ENCODE peak calls at places on chromosomes 16 and 17, in ten cellular contexts. One of them, this sample, is unnamed.

GRCh38 chr16:76866994-76867393 is 324.0 kb upstream of the MON1B start:
- DNase-seq in choroid plexus epithelial cell: no peak
- DNase-seq in activated CD4-positive, alpha-beta T cell treated with anti-CD3 and anti-CD28 coated beads, Interleukin-2, amount 10 ng/mL, durations not matched to agents 7 days and 5 days: no peak
- DNase-seq in upper lobe of left lung: no peak
- DNase-seq in AG08395: no peak
- DNase-seq in memory B cell: no peak
- DNase-seq in HTR-8/SVneo: no peak
- DNase-seq in T-cell: no peak
- DNase-seq in RPMI7951: no peak
- DNase-seq in mucosa of descending colon: no peak
- DNase-seq in this sample: no peak

GRCh38 chr17:34318474-34318873 is 761 bp upstream of the CCL8 start:
- DNase-seq in activated CD4-positive, alpha-beta T cell treated with anti-CD3 and anti-CD28 coated beads, Interleukin-2, amount 10 ng/mL, durations not matched to agents 7 days and 5 days: no peak
- DNase-seq in mucosa of descending colon: no peak
- DNase-seq in HTR-8/SVneo: no peak
- DNase-seq in choroid plexus epithelial cell: no peak
- DNase-seq in upper lobe of left lung: no peak
- DNase-seq in RPMI7951: peak
- DNase-seq in T-cell: no peak
- DNase-seq in AG08395: no peak
- DNase-seq in memory B cell: no peak
- DNase-seq in this sample: no peak

GRCh38 chr17:44745301-44745700 is 13.5 kb upstream of the ADAM11 start:
- DNase-seq in AG08395: no peak
- DNase-seq in HTR-8/SVneo: no peak
- DNase-seq in T-cell: no peak
- DNase-seq in activated CD4-positive, alpha-beta T cell treated with anti-CD3 and anti-CD28 coated beads, Interleukin-2, amount 10 ng/mL, durations not matched to agents 7 days and 5 days: no peak
- DNase-seq in choroid plexus epithelial cell: no peak
- DNase-seq in RPMI7951: no peak
- DNase-seq in mucosa of descending colon: no peak
- DNase-seq in upper lobe of left lung: no peak
- DNase-seq in memory B cell: no peak
- DNase-seq in this sample: no peak

GRCh38 chr17:51640108-51640622 is 379.8 kb downstream of the UTP18 start:
- DNase-seq in mucosa of descending colon: no peak
- DNase-seq in AG08395: no peak
- DNase-seq in RPMI7951: peak
- DNase-seq in upper lobe of left lung: no peak
- DNase-seq in memory B cell: no peak
- DNase-seq in activated CD4-positive, alpha-beta T cell treated with anti-CD3 and anti-CD28 coated beads, Interleukin-2, amount 10 ng/mL, durations not matched to agents 7 days and 5 days: peak
- DNase-seq in HTR-8/SVneo: no peak
- DNase-seq in T-cell: no peak
- DNase-seq in choroid plexus epithelial cell: peak
- DNase-seq in this sample: no peak

GRCh38 chr16:19295393-19295792 is 9.9 kb downstream of the CLEC19A start:
- DNase-seq in upper lobe of left lung: no peak
- DNase-seq in mucosa of descending colon: no peak
- DNase-seq in memory B cell: no peak
- DNase-seq in activated CD4-positive, alpha-beta T cell treated with anti-CD3 and anti-CD28 coated beads, Interleukin-2, amount 10 ng/mL, durations not matched to agents 7 days and 5 days: no peak
- DNase-seq in choroid plexus epithelial cell: no peak
- DNase-seq in AG08395: no peak
- DNase-seq in RPMI7951: no peak
- DNase-seq in T-cell: no peak
- DNase-seq in HTR-8/SVneo: no peak
- DNase-seq in this sample: no peak

GRCh38 chr16:27922433-27922832 is 141.1 kb downstream of the GSG1L start:
- DNase-seq in upper lobe of left lung: no peak
- DNase-seq in memory B cell: no peak
- DNase-seq in T-cell: no peak
- DNase-seq in activated CD4-positive, alpha-beta T cell treated with anti-CD3 and anti-CD28 coated beads, Interleukin-2, amount 10 ng/mL, durations not matched to agents 7 days and 5 days: no peak
- DNase-seq in mucosa of descending colon: no peak
- DNase-seq in AG08395: no peak
- DNase-seq in choroid plexus epithelial cell: no peak
- DNase-seq in RPMI7951: no peak
- DNase-seq in HTR-8/SVneo: no peak
- DNase-seq in this sample: no peak

GRCh38 chr16:57331355-57331754 is 27.2 kb upstream of the CCL22 start:
- DNase-seq in mucosa of descending colon: no peak
- DNase-seq in T-cell: no peak
- DNase-seq in RPMI7951: no peak
- DNase-seq in activated CD4-positive, alpha-beta T cell treated with anti-CD3 and anti-CD28 coated beads, Interleukin-2, amount 10 ng/mL, durations not matched to agents 7 days and 5 days: no peak
- DNase-seq in upper lobe of left lung: no peak
- DNase-seq in choroid plexus epithelial cell: no peak
- DNase-seq in HTR-8/SVneo: no peak
- DNase-seq in memory B cell: no peak
- DNase-seq in AG08395: no peak
- DNase-seq in this sample: no peak

GRCh38 chr17:8475227-8475626 is 39.5 kb downstream of the NDEL1 start:
- DNase-seq in RPMI7951: no peak
- DNase-seq in HTR-8/SVneo: no peak
- DNase-seq in upper lobe of left lung: no peak
- DNase-seq in choroid plexus epithelial cell: no peak
- DNase-seq in AG08395: no peak
- DNase-seq in T-cell: no peak
- DNase-seq in memory B cell: no peak
- DNase-seq in mucosa of descending colon: no peak
- DNase-seq in activated CD4-positive, alpha-beta T cell treated with anti-CD3 and anti-CD28 coated beads, Interleukin-2, amount 10 ng/mL, durations not matched to agents 7 days and 5 days: no peak
- DNase-seq in this sample: no peak

GRCh38 chr17:49738456-49739163 is 25.3 kb downstream of the FAM117A start:
- DNase-seq in mucosa of descending colon: no peak
- DNase-seq in HTR-8/SVneo: no peak
- DNase-seq in choroid plexus epithelial cell: no peak
- DNase-seq in T-cell: no peak
- DNase-seq in AG08395: no peak
- DNase-seq in activated CD4-positive, alpha-beta T cell treated with anti-CD3 and anti-CD28 coated beads, Interleukin-2, amount 10 ng/mL, durations not matched to agents 7 days and 5 days: no peak
- DNase-seq in RPMI7951: no peak
- DNase-seq in memory B cell: no peak
- DNase-seq in upper lobe of left lung: no peak
- DNase-seq in this sample: no peak

GRCh38 chr17:50274142-50274944 is at the start of gene TMEM92:
- DNase-seq in upper lobe of left lung: peak
- DNase-seq in mucosa of descending colon: peak
- DNase-seq in AG08395: no peak
- DNase-seq in T-cell: no peak
- DNase-seq in choroid plexus epithelial cell: no peak
- DNase-seq in HTR-8/SVneo: no peak
- DNase-seq in RPMI7951: no peak
- DNase-seq in activated CD4-positive, alpha-beta T cell treated with anti-CD3 and anti-CD28 coated beads, Interleukin-2, amount 10 ng/mL, durations not matched to agents 7 days and 5 days: no peak
- DNase-seq in memory B cell: no peak
- DNase-seq in this sample: no peak

GRCh38 chr17:70544307-70544706 is 375.0 kb downstream of the KCNJ2 start:
- DNase-seq in activated CD4-positive, alpha-beta T cell treated with anti-CD3 and anti-CD28 coated beads, Interleukin-2, amount 10 ng/mL, durations not matched to agents 7 days and 5 days: no peak
- DNase-seq in RPMI7951: no peak
- DNase-seq in HTR-8/SVneo: no peak
- DNase-seq in memory B cell: no peak
- DNase-seq in choroid plexus epithelial cell: no peak
- DNase-seq in AG08395: no peak
- DNase-seq in T-cell: no peak
- DNase-seq in upper lobe of left lung: no peak
- DNase-seq in mucosa of descending colon: no peak
- DNase-seq in this sample: no peak

GRCh38 chr17:61335845-61336655 is 63.6 kb upstream of the TBX2 start:
- DNase-seq in RPMI7951: peak
- DNase-seq in memory B cell: no peak
- DNase-seq in AG08395: no peak
- DNase-seq in T-cell: no peak
- DNase-seq in mucosa of descending colon: no peak
- DNase-seq in upper lobe of left lung: no peak
- DNase-seq in activated CD4-positive, alpha-beta T cell treated with anti-CD3 and anti-CD28 coated beads, Interleukin-2, amount 10 ng/mL, durations not matched to agents 7 days and 5 days: no peak
- DNase-seq in choroid plexus epithelial cell: peak
- DNase-seq in HTR-8/SVneo: no peak
- DNase-seq in this sample: no peak

GRCh38 chr16:75486014-75486404 is 9.2 kb downstream of the CHST6 start:
- DNase-seq in activated CD4-positive, alpha-beta T cell treated with anti-CD3 and anti-CD28 coated beads, Interleukin-2, amount 10 ng/mL, durations not matched to agents 7 days and 5 days: no peak
- DNase-seq in RPMI7951: no peak
- DNase-seq in AG08395: no peak
- DNase-seq in upper lobe of left lung: no peak
- DNase-seq in HTR-8/SVneo: no peak
- DNase-seq in memory B cell: no peak
- DNase-seq in mucosa of descending colon: no peak
- DNase-seq in T-cell: no peak
- DNase-seq in choroid plexus epithelial cell: no peak
- DNase-seq in this sample: no peak

GRCh38 chr16:57394444-57394843 is 10.1 kb upstream of the CCL17 start:
- DNase-seq in mucosa of descending colon: no peak
- DNase-seq in activated CD4-positive, alpha-beta T cell treated with anti-CD3 and anti-CD28 coated beads, Interleukin-2, amount 10 ng/mL, durations not matched to agents 7 days and 5 days: no peak
- DNase-seq in AG08395: no peak
- DNase-seq in upper lobe of left lung: no peak
- DNase-seq in RPMI7951: peak
- DNase-seq in HTR-8/SVneo: no peak
- DNase-seq in T-cell: no peak
- DNase-seq in memory B cell: no peak
- DNase-seq in choroid plexus epithelial cell: peak
- DNase-seq in this sample: no peak

GRCh38 chr16:86245895-86246294 is 264.4 kb upstream of the FOXF1 start:
- DNase-seq in activated CD4-positive, alpha-beta T cell treated with anti-CD3 and anti-CD28 coated beads, Interleukin-2, amount 10 ng/mL, durations not matched to agents 7 days and 5 days: no peak
- DNase-seq in AG08395: no peak
- DNase-seq in RPMI7951: no peak
- DNase-seq in HTR-8/SVneo: no peak
- DNase-seq in upper lobe of left lung: no peak
- DNase-seq in memory B cell: no peak
- DNase-seq in mucosa of descending colon: no peak
- DNase-seq in choroid plexus epithelial cell: no peak
- DNase-seq in T-cell: no peak
- DNase-seq in this sample: no peak

GRCh38 chr17:44775838-44776621 is 17.2 kb downstream of the ADAM11 start:
- DNase-seq in HTR-8/SVneo: no peak
- DNase-seq in RPMI7951: no peak
- DNase-seq in AG08395: no peak
- DNase-seq in mucosa of descending colon: no peak
- DNase-seq in memory B cell: no peak
- DNase-seq in choroid plexus epithelial cell: no peak
- DNase-seq in T-cell: no peak
- DNase-seq in activated CD4-positive, alpha-beta T cell treated with anti-CD3 and anti-CD28 coated beads, Interleukin-2, amount 10 ng/mL, durations not matched to agents 7 days and 5 days: no peak
- DNase-seq in upper lobe of left lung: no peak
- DNase-seq in this sample: no peak

GRCh38 chr17:20091161-20092029 is 82.2 kb downstream of the SPECC1 start:
- DNase-seq in mucosa of descending colon: no peak
- DNase-seq in activated CD4-positive, alpha-beta T cell treated with anti-CD3 and anti-CD28 coated beads, Interleukin-2, amount 10 ng/mL, durations not matched to agents 7 days and 5 days: no peak
- DNase-seq in upper lobe of left lung: no peak
- DNase-seq in HTR-8/SVneo: no peak
- DNase-seq in memory B cell: no peak
- DNase-seq in AG08395: peak
- DNase-seq in RPMI7951: no peak
- DNase-seq in T-cell: no peak
- DNase-seq in choroid plexus epithelial cell: peak
- DNase-seq in this sample: peak

GRCh38 chr17:63365366-63366237 is 80.5 kb downstream of the CYB561 start:
- DNase-seq in upper lobe of left lung: no peak
- DNase-seq in activated CD4-positive, alpha-beta T cell treated with anti-CD3 and anti-CD28 coated beads, Interleukin-2, amount 10 ng/mL, durations not matched to agents 7 days and 5 days: no peak
- DNase-seq in HTR-8/SVneo: no peak
- DNase-seq in T-cell: no peak
- DNase-seq in memory B cell: no peak
- DNase-seq in mucosa of descending colon: no peak
- DNase-seq in AG08395: no peak
- DNase-seq in choroid plexus epithelial cell: no peak
- DNase-seq in RPMI7951: peak
- DNase-seq in this sample: no peak

GRCh38 chr16:13138528-13138927 is 237.1 kb downstream of the SHISA9 start:
- DNase-seq in upper lobe of left lung: no peak
- DNase-seq in activated CD4-positive, alpha-beta T cell treated with anti-CD3 and anti-CD28 coated beads, Interleukin-2, amount 10 ng/mL, durations not matched to agents 7 days and 5 days: no peak
- DNase-seq in AG08395: no peak
- DNase-seq in HTR-8/SVneo: no peak
- DNase-seq in choroid plexus epithelial cell: no peak
- DNase-seq in T-cell: no peak
- DNase-seq in RPMI7951: peak
- DNase-seq in mucosa of descending colon: no peak
- DNase-seq in memory B cell: no peak
- DNase-seq in this sample: no peak

GRCh38 chr17:28120766-28121165 is 78.3 kb downstream of the NLK start:
- DNase-seq in HTR-8/SVneo: no peak
- DNase-seq in memory B cell: no peak
- DNase-seq in T-cell: no peak
- DNase-seq in choroid plexus epithelial cell: no peak
- DNase-seq in AG08395: no peak
- DNase-seq in RPMI7951: no peak
- DNase-seq in mucosa of descending colon: no peak
- DNase-seq in upper lobe of left lung: no peak
- DNase-seq in activated CD4-positive, alpha-beta T cell treated with anti-CD3 and anti-CD28 coated beads, Interleukin-2, amount 10 ng/mL, durations not matched to agents 7 days and 5 days: no peak
- DNase-seq in this sample: no peak

GRCh38 chr17:83126275-83126930 is 47.0 kb downstream of the METRNL start:
- DNase-seq in HTR-8/SVneo: no peak
- DNase-seq in activated CD4-positive, alpha-beta T cell treated with anti-CD3 and anti-CD28 coated beads, Interleukin-2, amount 10 ng/mL, durations not matched to agents 7 days and 5 days: no peak
- DNase-seq in upper lobe of left lung: no peak
- DNase-seq in AG08395: no peak
- DNase-seq in choroid plexus epithelial cell: no peak
- DNase-seq in mucosa of descending colon: no peak
- DNase-seq in T-cell: no peak
- DNase-seq in memory B cell: no peak
- DNase-seq in RPMI7951: no peak
- DNase-seq in this sample: no peak

GRCh38 chr16:9739301-9739700 is 442.9 kb downstream of the GRIN2A start:
- DNase-seq in AG08395: no peak
- DNase-seq in RPMI7951: no peak
- DNase-seq in choroid plexus epithelial cell: no peak
- DNase-seq in T-cell: no peak
- DNase-seq in memory B cell: no peak
- DNase-seq in activated CD4-positive, alpha-beta T cell treated with anti-CD3 and anti-CD28 coated beads, Interleukin-2, amount 10 ng/mL, durations not matched to agents 7 days and 5 days: no peak
- DNase-seq in HTR-8/SVneo: no peak
- DNase-seq in upper lobe of left lung: no peak
- DNase-seq in mucosa of descending colon: no peak
- DNase-seq in this sample: no peak

GRCh38 chr16:50308237-50308965 is 42.0 kb downstream of the ADCY7 start:
- DNase-seq in memory B cell: no peak
- DNase-seq in HTR-8/SVneo: no peak
- DNase-seq in RPMI7951: no peak
- DNase-seq in choroid plexus epithelial cell: no peak
- DNase-seq in upper lobe of left lung: peak
- DNase-seq in T-cell: no peak
- DNase-seq in mucosa of descending colon: peak
- DNase-seq in AG08395: no peak
- DNase-seq in activated CD4-positive, alpha-beta T cell treated with anti-CD3 and anti-CD28 coated beads, Interleukin-2, amount 10 ng/mL, durations not matched to agents 7 days and 5 days: no peak
- DNase-seq in this sample: no peak

GRCh38 chr17:13822671-13823070 is 220.9 kb upstream of the HS3ST3A1 start:
- DNase-seq in AG08395: no peak
- DNase-seq in choroid plexus epithelial cell: no peak
- DNase-seq in RPMI7951: no peak
- DNase-seq in memory B cell: no peak
- DNase-seq in T-cell: no peak
- DNase-seq in activated CD4-positive, alpha-beta T cell treated with anti-CD3 and anti-CD28 coated beads, Interleukin-2, amount 10 ng/mL, durations not matched to agents 7 days and 5 days: no peak
- DNase-seq in upper lobe of left lung: no peak
- DNase-seq in mucosa of descending colon: no peak
- DNase-seq in HTR-8/SVneo: no peak
- DNase-seq in this sample: no peak

GRCh38 chr16:71670537-71670936 is 44.6 kb downstream of the MARVELD3 start:
- DNase-seq in mucosa of descending colon: no peak
- DNase-seq in activated CD4-positive, alpha-beta T cell treated with anti-CD3 and anti-CD28 coated beads, Interleukin-2, amount 10 ng/mL, durations not matched to agents 7 days and 5 days: no peak
- DNase-seq in T-cell: no peak
- DNase-seq in HTR-8/SVneo: no peak
- DNase-seq in memory B cell: no peak
- DNase-seq in AG08395: no peak
- DNase-seq in RPMI7951: no peak
- DNase-seq in choroid plexus epithelial cell: no peak
- DNase-seq in upper lobe of left lung: no peak
- DNase-seq in this sample: no peak

GRCh38 chr16:4538067-4538385 is 547 bp downstream of the CDIP1 start:
- DNase-seq in activated CD4-positive, alpha-beta T cell treated with anti-CD3 and anti-CD28 coated beads, Interleukin-2, amount 10 ng/mL, durations not matched to agents 7 days and 5 days: no peak
- DNase-seq in memory B cell: no peak
- DNase-seq in AG08395: no peak
- DNase-seq in HTR-8/SVneo: no peak
- DNase-seq in choroid plexus epithelial cell: no peak
- DNase-seq in upper lobe of left lung: no peak
- DNase-seq in RPMI7951: no peak
- DNase-seq in mucosa of descending colon: no peak
- DNase-seq in T-cell: no peak
- DNase-seq in this sample: no peak

GRCh38 chr17:6786618-6787017 is 10.6 kb downstream of the FBXO39 start:
- DNase-seq in mucosa of descending colon: no peak
- DNase-seq in choroid plexus epithelial cell: peak
- DNase-seq in AG08395: peak
- DNase-seq in activated CD4-positive, alpha-beta T cell treated with anti-CD3 and anti-CD28 coated beads, Interleukin-2, amount 10 ng/mL, durations not matched to agents 7 days and 5 days: no peak
- DNase-seq in upper lobe of left lung: no peak
- DNase-seq in RPMI7951: peak
- DNase-seq in T-cell: no peak
- DNase-seq in memory B cell: no peak
- DNase-seq in HTR-8/SVneo: no peak
- DNase-seq in this sample: no peak